ENCODE peak calls at places on chromosomes 7 and 10, in ten cellular contexts. One of them, this sample, is unnamed.

GRCh38 chr7:37916017-37916672 is 472 bp downstream of the SFRP4 start:
- DNase-seq in ovary: peak
- DNase-seq in colonic mucosa: peak
- DNase-seq in pancreas: peak
- DNase-seq in psoas muscle: peak
- DNase-seq in A549: peak
- DNase-seq in heart left ventricle: peak
- DNase-seq in cardiac fibroblast: no peak
- DNase-seq in OCI-LY7: no peak
- DNase-seq in CD8-positive, alpha-beta T cell: no peak
- DNase-seq in this sample: peak

GRCh38 chr10:11337516-11337915 is 273.9 kb downstream of the USP6NL start:
- DNase-seq in ovary: no peak
- DNase-seq in colonic mucosa: no peak
- DNase-seq in pancreas: no peak
- DNase-seq in psoas muscle: no peak
- DNase-seq in A549: no peak
- DNase-seq in heart left ventricle: peak
- DNase-seq in cardiac fibroblast: no peak
- DNase-seq in OCI-LY7: no peak
- DNase-seq in CD8-positive, alpha-beta T cell: no peak
- DNase-seq in this sample: no peak

GRCh38 chr7:155458317-155459132 is 596 bp downstream of the EN2 start:
- DNase-seq in ovary: peak
- DNase-seq in colonic mucosa: no peak
- DNase-seq in pancreas: no peak
- DNase-seq in psoas muscle: no peak
- DNase-seq in A549: no peak
- DNase-seq in heart left ventricle: no peak
- DNase-seq in cardiac fibroblast: no peak
- DNase-seq in OCI-LY7: no peak
- DNase-seq in CD8-positive, alpha-beta T cell: no peak
- DNase-seq in this sample: no peak

GRCh38 chr10:103120977-103121735 is 71.9 kb downstream of the NT5C2 start:
- DNase-seq in ovary: no peak
- DNase-seq in colonic mucosa: no peak
- DNase-seq in pancreas: no peak
- DNase-seq in psoas muscle: no peak
- DNase-seq in A549: no peak
- DNase-seq in heart left ventricle: no peak
- DNase-seq in cardiac fibroblast: peak
- DNase-seq in OCI-LY7: no peak
- DNase-seq in CD8-positive, alpha-beta T cell: no peak
- DNase-seq in this sample: no peak

GRCh38 chr7:14687777-14688176 is 214.8 kb downstream of the DGKB start:
- DNase-seq in ovary: no peak
- DNase-seq in colonic mucosa: no peak
- DNase-seq in pancreas: no peak
- DNase-seq in psoas muscle: no peak
- DNase-seq in A549: no peak
- DNase-seq in heart left ventricle: no peak
- DNase-seq in cardiac fibroblast: peak
- DNase-seq in OCI-LY7: no peak
- DNase-seq in CD8-positive, alpha-beta T cell: no peak
- DNase-seq in this sample: no peak

GRCh38 chr10:129192344-129193128 is 274.5 kb upstream of the MGMT start:
- DNase-seq in ovary: peak
- DNase-seq in colonic mucosa: peak
- DNase-seq in pancreas: no peak
- DNase-seq in psoas muscle: peak
- DNase-seq in A549: no peak
- DNase-seq in heart left ventricle: peak
- DNase-seq in cardiac fibroblast: peak
- DNase-seq in OCI-LY7: no peak
- DNase-seq in CD8-positive, alpha-beta T cell: no peak
- DNase-seq in this sample: no peak

GRCh38 chr10:61633665-61634064 is 29.1 kb upstream of the CABCOCO1 start:
- DNase-seq in ovary: no peak
- DNase-seq in colonic mucosa: no peak
- DNase-seq in pancreas: no peak
- DNase-seq in psoas muscle: no peak
- DNase-seq in A549: no peak
- DNase-seq in heart left ventricle: no peak
- DNase-seq in cardiac fibroblast: peak
- DNase-seq in OCI-LY7: no peak
- DNase-seq in CD8-positive, alpha-beta T cell: no peak
- DNase-seq in this sample: no peak

GRCh38 chr10:57341294-57341693 is 926.4 kb downstream of the IPMK start:
- DNase-seq in ovary: no peak
- DNase-seq in colonic mucosa: no peak
- DNase-seq in pancreas: no peak
- DNase-seq in psoas muscle: no peak
- DNase-seq in A549: no peak
- DNase-seq in heart left ventricle: no peak
- DNase-seq in cardiac fibroblast: no peak
- DNase-seq in OCI-LY7: no peak
- DNase-seq in CD8-positive, alpha-beta T cell: no peak
- DNase-seq in this sample: no peak

GRCh38 chr10:62852961-62853702 is 37.0 kb upstream of the EGR2 start:
- DNase-seq in ovary: no peak
- DNase-seq in colonic mucosa: no peak
- DNase-seq in pancreas: no peak
- DNase-seq in psoas muscle: no peak
- DNase-seq in A549: no peak
- DNase-seq in heart left ventricle: no peak
- DNase-seq in cardiac fibroblast: no peak
- DNase-seq in OCI-LY7: peak
- DNase-seq in CD8-positive, alpha-beta T cell: peak
- DNase-seq in this sample: peak

GRCh38 chr10:62853710-62854109 is 37.5 kb upstream of the EGR2 start:
- DNase-seq in ovary: no peak
- DNase-seq in colonic mucosa: no peak
- DNase-seq in pancreas: no peak
- DNase-seq in psoas muscle: no peak
- DNase-seq in A549: no peak
- DNase-seq in heart left ventricle: no peak
- DNase-seq in cardiac fibroblast: no peak
- DNase-seq in OCI-LY7: no peak
- DNase-seq in CD8-positive, alpha-beta T cell: peak
- DNase-seq in this sample: peak

GRCh38 chr10:62850646-62851045 is 34.5 kb upstream of the EGR2 start:
- DNase-seq in ovary: no peak
- DNase-seq in colonic mucosa: no peak
- DNase-seq in pancreas: no peak
- DNase-seq in psoas muscle: no peak
- DNase-seq in A549: no peak
- DNase-seq in heart left ventricle: no peak
- DNase-seq in cardiac fibroblast: no peak
- DNase-seq in OCI-LY7: peak
- DNase-seq in CD8-positive, alpha-beta T cell: no peak
- DNase-seq in this sample: peak

GRCh38 chr10:62847433-62847832 is 31.3 kb upstream of the EGR2 start:
- DNase-seq in ovary: no peak
- DNase-seq in colonic mucosa: no peak
- DNase-seq in pancreas: no peak
- DNase-seq in psoas muscle: no peak
- DNase-seq in A549: no peak
- DNase-seq in heart left ventricle: no peak
- DNase-seq in cardiac fibroblast: no peak
- DNase-seq in OCI-LY7: no peak
- DNase-seq in CD8-positive, alpha-beta T cell: no peak
- DNase-seq in this sample: no peak

DNA sequence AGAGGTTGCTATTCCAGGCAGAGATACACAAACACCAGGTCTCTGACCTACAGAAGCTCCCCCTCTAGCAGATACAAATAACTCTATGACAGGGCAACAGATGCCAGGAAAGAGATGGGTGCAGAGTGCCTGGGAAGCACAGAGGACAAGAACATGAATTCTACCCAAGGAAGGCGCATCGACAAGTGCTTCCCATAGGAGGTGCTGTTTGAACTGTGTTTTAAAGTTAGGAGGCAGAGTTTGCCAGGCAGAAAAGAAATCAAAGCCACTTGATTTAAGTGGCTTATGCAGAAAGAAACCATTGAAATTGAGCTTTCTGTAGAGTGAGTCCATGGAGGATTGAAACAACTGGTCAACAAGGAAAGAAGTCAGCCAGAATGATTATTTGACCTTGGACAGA is 35.3 kb upstream of the EGR2 start:
- DNase-seq in ovary: no peak
- DNase-seq in colonic mucosa: no peak
- DNase-seq in pancreas: no peak
- DNase-seq in psoas muscle: no peak
- DNase-seq in A549: peak
- DNase-seq in heart left ventricle: no peak
- DNase-seq in cardiac fibroblast: peak
- DNase-seq in OCI-LY7: peak
- DNase-seq in CD8-positive, alpha-beta T cell: no peak
- DNase-seq in this sample: no peak
- TF ChIP-seq CTCF in ovary: no peak
- TF ChIP-seq CTCF in colonic mucosa: no peak
- TF ChIP-seq CTCF in pancreas: no peak
- TF ChIP-seq CTCF in psoas muscle: no peak
- TF ChIP-seq CTCF in A549: peak
- TF ChIP-seq CTCF in heart left ventricle: no peak
- TF ChIP-seq CTCF in cardiac fibroblast: peak
- TF ChIP-seq CTCF in OCI-LY7: peak
- TF ChIP-seq CTCF in CD8-positive, alpha-beta T cell: peak
- TF ChIP-seq CTCF in this sample: peak

DNA sequence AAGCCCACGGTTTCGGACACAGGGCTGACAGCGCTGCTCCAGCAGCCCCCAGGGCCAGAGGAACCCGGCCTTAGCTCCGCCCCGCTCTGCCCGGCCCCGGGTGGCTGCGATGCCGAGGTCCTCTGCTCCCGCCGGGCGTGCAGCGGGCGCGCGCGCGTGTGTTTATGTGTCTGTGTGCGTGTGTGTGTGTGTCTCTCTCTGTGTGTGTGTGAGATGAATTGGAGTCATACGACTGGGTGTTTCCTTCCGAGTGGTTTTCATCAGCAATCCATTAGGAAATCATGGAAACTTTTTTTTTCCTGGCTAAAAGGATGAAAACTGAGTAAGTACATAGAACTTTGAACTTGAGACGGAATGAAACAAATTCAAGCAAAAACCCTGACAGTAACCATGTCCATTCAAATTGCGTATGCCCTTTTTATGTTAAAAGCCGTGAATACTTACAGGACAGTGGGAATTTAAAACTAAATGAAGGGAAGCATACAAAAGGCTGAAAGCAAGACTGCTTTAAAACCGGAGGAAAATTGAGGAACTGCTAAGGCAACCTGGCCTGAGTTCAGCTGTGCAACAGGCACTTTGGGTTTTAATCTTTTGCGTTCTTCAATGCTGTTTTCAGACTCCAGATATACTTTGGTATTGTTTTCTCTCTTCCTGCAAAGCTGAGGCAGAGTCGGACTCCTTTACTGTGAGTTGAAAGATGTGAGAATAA is at the start of gene CPED1:
- DNase-seq in ovary: peak
- DNase-seq in colonic mucosa: peak
- DNase-seq in pancreas: peak
- DNase-seq in psoas muscle: peak
- DNase-seq in A549: peak
- DNase-seq in heart left ventricle: peak
- DNase-seq in cardiac fibroblast: peak
- DNase-seq in OCI-LY7: peak
- DNase-seq in CD8-positive, alpha-beta T cell: peak
- DNase-seq in this sample: peak
- H3K4me3 ChIP-seq in ovary: peak
- H3K4me3 ChIP-seq in colonic mucosa: peak
- H3K4me3 ChIP-seq in pancreas: peak
- H3K4me3 ChIP-seq in psoas muscle: peak
- H3K4me3 ChIP-seq in A549: peak
- H3K4me3 ChIP-seq in heart left ventricle: peak
- H3K4me3 ChIP-seq in cardiac fibroblast: peak
- H3K4me3 ChIP-seq in OCI-LY7: peak
- H3K4me3 ChIP-seq in CD8-positive, alpha-beta T cell: peak
- H3K4me3 ChIP-seq in this sample: peak

GRCh38 chr7:41437257-41438196 is 265.4 kb downstream of the INHBA start:
- DNase-seq in ovary: no peak
- DNase-seq in colonic mucosa: no peak
- DNase-seq in pancreas: no peak
- DNase-seq in psoas muscle: no peak
- DNase-seq in A549: no peak
- DNase-seq in heart left ventricle: no peak
- DNase-seq in cardiac fibroblast: peak
- DNase-seq in OCI-LY7: no peak
- DNase-seq in CD8-positive, alpha-beta T cell: no peak
- DNase-seq in this sample: no peak

GRCh38 chr7:41436139-41436538 is 266.8 kb downstream of the INHBA start:
- DNase-seq in ovary: no peak
- DNase-seq in colonic mucosa: no peak
- DNase-seq in pancreas: no peak
- DNase-seq in psoas muscle: no peak
- DNase-seq in A549: no peak
- DNase-seq in heart left ventricle: no peak
- DNase-seq in cardiac fibroblast: no peak
- DNase-seq in OCI-LY7: no peak
- DNase-seq in CD8-positive, alpha-beta T cell: no peak
- DNase-seq in this sample: no peak

DNA sequence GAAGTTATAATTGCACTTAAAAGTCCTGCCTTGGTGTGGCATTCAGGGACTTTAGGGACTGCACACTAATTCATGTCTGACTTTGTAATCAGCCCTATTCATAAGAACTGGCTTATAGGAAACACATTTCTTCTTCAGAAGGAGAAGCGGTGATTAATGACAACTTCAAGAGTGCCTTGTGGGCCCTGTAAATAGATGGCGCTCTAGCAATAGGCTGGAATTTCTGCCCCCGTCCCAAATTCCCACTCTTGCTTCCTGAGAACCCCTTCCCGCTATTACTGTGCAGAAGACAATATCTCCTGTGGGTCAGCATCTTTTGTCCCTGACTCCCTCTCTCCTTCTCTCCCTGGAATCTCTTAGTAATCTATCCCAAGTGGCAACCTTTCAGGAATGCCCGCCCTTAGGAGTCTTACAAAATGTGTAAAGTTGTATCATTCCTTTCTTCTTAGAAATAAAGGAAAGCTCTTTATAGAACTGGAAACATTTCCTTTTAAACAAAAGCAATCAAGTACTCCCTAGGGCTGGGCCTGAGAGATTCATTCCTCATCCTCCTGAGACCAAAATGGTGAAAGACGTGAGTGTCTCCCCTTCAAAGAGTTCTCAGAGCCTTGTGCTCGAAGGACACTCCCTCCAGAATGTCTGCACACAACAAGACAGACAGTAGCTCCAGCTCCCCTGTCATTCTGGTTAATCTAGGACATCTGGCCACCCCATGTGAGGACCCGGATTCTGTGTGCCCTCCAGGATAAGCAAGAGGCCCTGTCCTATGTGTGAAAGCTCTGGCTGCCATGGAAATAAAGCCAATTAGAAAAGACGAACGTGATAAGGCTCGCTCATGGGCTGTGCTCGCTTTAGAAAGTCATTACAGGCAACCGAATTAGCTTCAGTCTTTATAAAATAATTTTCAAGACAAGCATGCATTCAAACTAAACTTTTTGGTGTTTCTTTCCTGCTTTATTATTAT is 263.7 kb downstream of the INHBA start:
- DNase-seq in ovary: no peak
- DNase-seq in colonic mucosa: no peak
- DNase-seq in pancreas: no peak
- DNase-seq in psoas muscle: no peak
- DNase-seq in A549: no peak
- DNase-seq in heart left ventricle: no peak
- DNase-seq in cardiac fibroblast: no peak
- DNase-seq in OCI-LY7: no peak
- DNase-seq in CD8-positive, alpha-beta T cell: no peak
- DNase-seq in this sample: no peak
- TF ChIP-seq CTCF in ovary: no peak
- TF ChIP-seq CTCF in colonic mucosa: no peak
- TF ChIP-seq CTCF in pancreas: no peak
- TF ChIP-seq CTCF in psoas muscle: no peak
- TF ChIP-seq CTCF in A549: no peak
- TF ChIP-seq CTCF in heart left ventricle: no peak
- TF ChIP-seq CTCF in cardiac fibroblast: no peak
- TF ChIP-seq CTCF in OCI-LY7: no peak
- TF ChIP-seq CTCF in CD8-positive, alpha-beta T cell: no peak
- TF ChIP-seq CTCF in this sample: no peak

GRCh38 chr10:13233358-13233757 is 816 bp downstream of the UCMA start:
- DNase-seq in ovary: no peak
- DNase-seq in colonic mucosa: no peak
- DNase-seq in pancreas: no peak
- DNase-seq in psoas muscle: no peak
- DNase-seq in A549: no peak
- DNase-seq in heart left ventricle: no peak
- DNase-seq in cardiac fibroblast: no peak
- DNase-seq in OCI-LY7: no peak
- DNase-seq in CD8-positive, alpha-beta T cell: no peak
- DNase-seq in this sample: no peak
- H3K4me3 ChIP-seq in ovary: no peak
- H3K4me3 ChIP-seq in colonic mucosa: no peak
- H3K4me3 ChIP-seq in pancreas: no peak
- H3K4me3 ChIP-seq in psoas muscle: no peak
- H3K4me3 ChIP-seq in A549: no peak
- H3K4me3 ChIP-seq in heart left ventricle: no peak
- H3K4me3 ChIP-seq in cardiac fibroblast: no peak
- H3K4me3 ChIP-seq in OCI-LY7: no peak
- H3K4me3 ChIP-seq in CD8-positive, alpha-beta T cell: no peak
- H3K4me3 ChIP-seq in this sample: no peak